ENCODE peak calls at places on chromosomes 13 and 19, in seven cellular contexts. One of them, this sample, is unnamed.

GRCh38 chr13:33875658-33876401 is 57.9 kb downstream of the RFC3 start:
- DNase-seq in A549: no peak
- DNase-seq in EH: no peak
- DNase-seq in astrocyte of the cerebellum: no peak
- DNase-seq in AML-193: no peak
- DNase-seq in D341Med: no peak
- DNase-seq in fibroblast of the conjunctiva: no peak
- DNase-seq in this sample: no peak

GRCh38 chr19:6064016-6064702 is 46.1 kb downstream of the RFX2 start:
- DNase-seq in A549: peak; percentile 35
- DNase-seq in D341Med: no peak
- DNase-seq in EH: peak; percentile 50
- DNase-seq in astrocyte of the cerebellum: no peak
- DNase-seq in fibroblast of the conjunctiva: no peak
- DNase-seq in AML-193: no peak
- DNase-seq in this sample: no peak

GRCh38 chr19:30047355-30047895 is 105.4 kb downstream of the URI1 start:
- DNase-seq in EH: no peak
- DNase-seq in fibroblast of the conjunctiva: no peak
- DNase-seq in astrocyte of the cerebellum: no peak
- DNase-seq in A549: no peak
- DNase-seq in D341Med: no peak
- DNase-seq in AML-193: no peak
- DNase-seq in this sample: no peak

GRCh38 chr13:73860501-73860900 is 273.7 kb downstream of the KLF12 start:
- DNase-seq in D341Med: no peak
- DNase-seq in fibroblast of the conjunctiva: no peak
- DNase-seq in EH: no peak
- DNase-seq in astrocyte of the cerebellum: no peak
- DNase-seq in AML-193: no peak
- DNase-seq in A549: no peak
- DNase-seq in this sample: no peak

GRCh38 chr13:74134777-74135305 is 637 bp upstream of the KLF12 start:
- DNase-seq in astrocyte of the cerebellum: no peak
- DNase-seq in EH: no peak
- DNase-seq in fibroblast of the conjunctiva: no peak
- DNase-seq in D341Med: peak; percentile 77
- DNase-seq in A549: peak; percentile 48
- DNase-seq in AML-193: no peak
- DNase-seq in this sample: no peak

GRCh38 chr19:33054623-33055022 is 10.1 kb downstream of the RHPN2 start:
- DNase-seq in D341Med: no peak
- DNase-seq in astrocyte of the cerebellum: no peak
- DNase-seq in EH: no peak
- DNase-seq in fibroblast of the conjunctiva: no peak
- DNase-seq in AML-193: no peak
- DNase-seq in A549: peak; percentile 85
- DNase-seq in this sample: no peak

GRCh38 chr13:24995225-24995804 is 100.6 kb upstream of the PABPC3 start:
- DNase-seq in A549: peak; percentile 85
- DNase-seq in fibroblast of the conjunctiva: peak; percentile 79
- DNase-seq in EH: peak; percentile 82
- DNase-seq in astrocyte of the cerebellum: peak; percentile 80
- DNase-seq in D341Med: peak; percentile 70
- DNase-seq in AML-193: peak; percentile 85
- DNase-seq in this sample: peak; percentile 43

GRCh38 chr19:52786078-52786463 is 520 bp downstream of the ZNF600 start:
- DNase-seq in EH: no peak
- DNase-seq in A549: no peak
- DNase-seq in D341Med: peak; percentile 46
- DNase-seq in AML-193: no peak
- DNase-seq in astrocyte of the cerebellum: no peak
- DNase-seq in fibroblast of the conjunctiva: no peak
- DNase-seq in this sample: no peak

GRCh38 chr19:45147835-45148676 is 12.7 kb downstream of the NKPD1 start:
- DNase-seq in A549: no peak
- DNase-seq in AML-193: no peak
- DNase-seq in astrocyte of the cerebellum: no peak
- DNase-seq in fibroblast of the conjunctiva: no peak
- DNase-seq in EH: no peak
- DNase-seq in D341Med: no peak
- DNase-seq in this sample: no peak

GRCh38 chr13:102236830-102237621 is 164.8 kb downstream of the FGF14 start:
- DNase-seq in D341Med: no peak
- DNase-seq in astrocyte of the cerebellum: no peak
- DNase-seq in EH: no peak
- DNase-seq in AML-193: no peak
- DNase-seq in fibroblast of the conjunctiva: no peak
- DNase-seq in A549: no peak
- DNase-seq in this sample: no peak

GRCh38 chr13:51849145-51850101 is 4.4 kb upstream of the TMEM272 start:
- DNase-seq in A549: peak; percentile 14
- DNase-seq in astrocyte of the cerebellum: no peak
- DNase-seq in fibroblast of the conjunctiva: no peak
- DNase-seq in D341Med: peak; percentile 73
- DNase-seq in EH: peak; percentile 56
- DNase-seq in AML-193: peak; percentile 46
- DNase-seq in this sample: peak; percentile 15

GRCh38 chr19:51760811-51761356 is at the start of gene FPR2:
- DNase-seq in astrocyte of the cerebellum: no peak
- DNase-seq in fibroblast of the conjunctiva: no peak
- DNase-seq in D341Med: no peak
- DNase-seq in A549: no peak
- DNase-seq in AML-193: peak; percentile 86
- DNase-seq in EH: no peak
- DNase-seq in this sample: no peak

GRCh38 chr19:1355258-1355973 is 28.3 kb upstream of the NDUFS7 start:
- DNase-seq in EH: no peak
- DNase-seq in A549: no peak
- DNase-seq in D341Med: no peak
- DNase-seq in astrocyte of the cerebellum: no peak
- DNase-seq in fibroblast of the conjunctiva: no peak
- DNase-seq in AML-193: peak; percentile 19
- DNase-seq in this sample: no peak

GRCh38 chr19:50333737-50334617 is 4.8 kb upstream of the KCNC3 start:
- DNase-seq in astrocyte of the cerebellum: peak; percentile 9
- DNase-seq in AML-193: no peak
- DNase-seq in EH: peak; percentile 51
- DNase-seq in fibroblast of the conjunctiva: peak; percentile 36
- DNase-seq in A549: peak; percentile 90
- DNase-seq in D341Med: no peak
- DNase-seq in this sample: peak; percentile 16

GRCh38 chr19:52516191-52516590 is 11.3 kb upstream of the ZNF808 start:
- DNase-seq in A549: no peak
- DNase-seq in fibroblast of the conjunctiva: no peak
- DNase-seq in AML-193: no peak
- DNase-seq in D341Med: no peak
- DNase-seq in EH: no peak
- DNase-seq in astrocyte of the cerebellum: no peak
- DNase-seq in this sample: no peak

GRCh38 chr13:44313674-44314073 is 60.0 kb upstream of the SERP2 start:
- DNase-seq in astrocyte of the cerebellum: no peak
- DNase-seq in A549: peak; percentile 63
- DNase-seq in D341Med: no peak
- DNase-seq in AML-193: no peak
- DNase-seq in fibroblast of the conjunctiva: no peak
- DNase-seq in EH: peak; percentile 88
- DNase-seq in this sample: peak; percentile 63

GRCh38 chr19:42468273-42468796 is 25.6 kb upstream of the CXCL17 start:
- DNase-seq in astrocyte of the cerebellum: no peak
- DNase-seq in fibroblast of the conjunctiva: peak; percentile 76
- DNase-seq in AML-193: no peak
- DNase-seq in A549: peak; percentile 55
- DNase-seq in EH: peak; percentile 89
- DNase-seq in D341Med: no peak
- DNase-seq in this sample: peak; percentile 80

GRCh38 chr13:41610426-41610825 is 153.1 kb downstream of the RGCC start:
- DNase-seq in astrocyte of the cerebellum: peak; percentile 92
- DNase-seq in AML-193: no peak
- DNase-seq in A549: peak; percentile 68
- DNase-seq in fibroblast of the conjunctiva: peak; percentile 60
- DNase-seq in D341Med: no peak
- DNase-seq in EH: peak; percentile 70
- DNase-seq in this sample: peak; percentile 84

GRCh38 chr13:77289844-77290243 is 37.0 kb downstream of the MYCBP2 start:
- DNase-seq in AML-193: no peak
- DNase-seq in EH: no peak
- DNase-seq in astrocyte of the cerebellum: no peak
- DNase-seq in D341Med: no peak
- DNase-seq in fibroblast of the conjunctiva: no peak
- DNase-seq in A549: no peak
- DNase-seq in this sample: no peak

GRCh38 chr13:33543631-33544030 is 258.1 kb upstream of the STARD13 start:
- DNase-seq in A549: no peak
- DNase-seq in fibroblast of the conjunctiva: no peak
- DNase-seq in EH: no peak
- DNase-seq in astrocyte of the cerebellum: no peak
- DNase-seq in AML-193: peak; percentile 25
- DNase-seq in D341Med: no peak
- DNase-seq in this sample: no peak

This sample was measured in skeletal muscle cell.